ENCODE peak calls at places on chromosomes 3 and 15, in nine cellular contexts. One of them, this sample, is unnamed.

GRCh38 chr3:126113733-126114132 is 29.8 kb upstream of the SLC41A3 start:
- DNase-seq in EH: no peak
- DNase-seq in lower lobe of right lung: no peak
- DNase-seq in brain pericyte: no peak
- DNase-seq in GM12865: peak; percentile 18
- DNase-seq in Jurkat, Clone E6-1: no peak
- DNase-seq in activated B cell treated with CpG ODN at 0.5 μM for 24 hours: peak; percentile 4
- DNase-seq in stromal cell of bone marrow: no peak
- DNase-seq in sciatic nerve: peak; percentile 15
- DNase-seq in this sample: peak; percentile 90

GRCh38 chr15:34847598-34847997 is 52.2 kb upstream of the ACTC1 start:
- DNase-seq in EH: peak; percentile 6
- DNase-seq in lower lobe of right lung: no peak
- DNase-seq in brain pericyte: no peak
- DNase-seq in GM12865: no peak
- DNase-seq in Jurkat, Clone E6-1: no peak
- DNase-seq in activated B cell treated with CpG ODN at 0.5 μM for 24 hours: no peak
- DNase-seq in stromal cell of bone marrow: no peak
- DNase-seq in sciatic nerve: no peak
- DNase-seq in this sample: no peak

GRCh38 chr15:74227968-74228722 is 8.0 kb upstream of the CCDC33 start:
- DNase-seq in EH: no peak
- DNase-seq in lower lobe of right lung: no peak
- DNase-seq in brain pericyte: no peak
- DNase-seq in GM12865: no peak
- DNase-seq in Jurkat, Clone E6-1: no peak
- DNase-seq in activated B cell treated with CpG ODN at 0.5 μM for 24 hours: no peak
- DNase-seq in stromal cell of bone marrow: no peak
- DNase-seq in sciatic nerve: no peak
- DNase-seq in this sample: peak; percentile 68

GRCh38 chr3:60431599-60431958 is 819.7 kb downstream of the FHIT start:
- DNase-seq in EH: no peak
- DNase-seq in lower lobe of right lung: no peak
- DNase-seq in brain pericyte: no peak
- DNase-seq in GM12865: peak; percentile 1
- DNase-seq in Jurkat, Clone E6-1: peak; percentile 18
- DNase-seq in activated B cell treated with CpG ODN at 0.5 μM for 24 hours: no peak
- DNase-seq in stromal cell of bone marrow: peak; percentile 2
- DNase-seq in sciatic nerve: no peak
- DNase-seq in this sample: peak; percentile 3

GRCh38 chr3:35936571-35936970 is 297.2 kb downstream of the ARPP21 start:
- DNase-seq in EH: peak; percentile 71
- DNase-seq in lower lobe of right lung: no peak
- DNase-seq in brain pericyte: no peak
- DNase-seq in GM12865: no peak
- DNase-seq in Jurkat, Clone E6-1: no peak
- DNase-seq in activated B cell treated with CpG ODN at 0.5 μM for 24 hours: no peak
- DNase-seq in stromal cell of bone marrow: no peak
- DNase-seq in sciatic nerve: no peak
- DNase-seq in this sample: no peak

GRCh38 chr3:162544246-162544645 is 1047.6 kb downstream of the OTOL1 start:
- DNase-seq in EH: no peak
- DNase-seq in lower lobe of right lung: no peak
- DNase-seq in brain pericyte: no peak
- DNase-seq in GM12865: no peak
- DNase-seq in Jurkat, Clone E6-1: no peak
- DNase-seq in activated B cell treated with CpG ODN at 0.5 μM for 24 hours: no peak
- DNase-seq in stromal cell of bone marrow: no peak
- DNase-seq in sciatic nerve: no peak
- DNase-seq in this sample: no peak

GRCh38 chr3:129144786-129145185 is 16.1 kb downstream of the ISY1 start:
- DNase-seq in EH: no peak
- DNase-seq in lower lobe of right lung: no peak
- DNase-seq in brain pericyte: no peak
- DNase-seq in GM12865: no peak
- DNase-seq in Jurkat, Clone E6-1: no peak
- DNase-seq in activated B cell treated with CpG ODN at 0.5 μM for 24 hours: no peak
- DNase-seq in stromal cell of bone marrow: no peak
- DNase-seq in sciatic nerve: no peak
- DNase-seq in this sample: no peak

GRCh38 chr3:126067959-126068358 is 16.0 kb downstream of the SLC41A3 start:
- DNase-seq in EH: no peak
- DNase-seq in lower lobe of right lung: no peak
- DNase-seq in brain pericyte: no peak
- DNase-seq in GM12865: no peak
- DNase-seq in Jurkat, Clone E6-1: no peak
- DNase-seq in activated B cell treated with CpG ODN at 0.5 μM for 24 hours: no peak
- DNase-seq in stromal cell of bone marrow: no peak
- DNase-seq in sciatic nerve: no peak
- DNase-seq in this sample: no peak

GRCh38 chr3:150727653-150728502 is 24.2 kb upstream of the ERICH6 start:
- DNase-seq in EH: no peak
- DNase-seq in lower lobe of right lung: no peak
- DNase-seq in brain pericyte: no peak
- DNase-seq in GM12865: no peak
- DNase-seq in Jurkat, Clone E6-1: no peak
- DNase-seq in activated B cell treated with CpG ODN at 0.5 μM for 24 hours: no peak
- DNase-seq in stromal cell of bone marrow: no peak
- DNase-seq in sciatic nerve: no peak
- DNase-seq in this sample: no peak

GRCh38 chr15:56918907-56919707 is 663 bp downstream of the TCF12 start:
- DNase-seq in EH: peak; percentile 75
- DNase-seq in lower lobe of right lung: peak; percentile 73
- DNase-seq in brain pericyte: no peak
- DNase-seq in GM12865: peak; percentile 89
- DNase-seq in Jurkat, Clone E6-1: no peak
- DNase-seq in activated B cell treated with CpG ODN at 0.5 μM for 24 hours: peak; percentile 63
- DNase-seq in stromal cell of bone marrow: peak; percentile 39
- DNase-seq in sciatic nerve: peak; percentile 68
- DNase-seq in this sample: peak; percentile 95

GRCh38 chr3:128482857-128483656 is 9.9 kb downstream of the GATA2 start:
- DNase-seq in EH: peak; percentile 96
- DNase-seq in lower lobe of right lung: peak; percentile 47
- DNase-seq in brain pericyte: no peak
- DNase-seq in GM12865: no peak
- DNase-seq in Jurkat, Clone E6-1: peak; percentile 38
- DNase-seq in activated B cell treated with CpG ODN at 0.5 μM for 24 hours: no peak
- DNase-seq in stromal cell of bone marrow: peak; percentile 18
- DNase-seq in sciatic nerve: no peak
- DNase-seq in this sample: peak; percentile 97

GRCh38 chr3:78754066-78754743 is 1013.6 kb downstream of the ROBO1 start:
- DNase-seq in EH: peak; percentile 75
- DNase-seq in lower lobe of right lung: no peak
- DNase-seq in brain pericyte: no peak
- DNase-seq in GM12865: no peak
- DNase-seq in Jurkat, Clone E6-1: no peak
- DNase-seq in activated B cell treated with CpG ODN at 0.5 μM for 24 hours: no peak
- DNase-seq in stromal cell of bone marrow: peak; percentile 26
- DNase-seq in sciatic nerve: no peak
- DNase-seq in this sample: peak; percentile 72

GRCh38 chr3:27483117-27484001 is 825 bp downstream of the SLC4A7 start:
- DNase-seq in EH: peak; percentile 84
- DNase-seq in lower lobe of right lung: peak; percentile 66
- DNase-seq in brain pericyte: peak; percentile 42
- DNase-seq in GM12865: peak; percentile 85
- DNase-seq in Jurkat, Clone E6-1: peak; percentile 22
- DNase-seq in activated B cell treated with CpG ODN at 0.5 μM for 24 hours: peak; percentile 52
- DNase-seq in stromal cell of bone marrow: peak; percentile 52
- DNase-seq in sciatic nerve: peak; percentile 68
- DNase-seq in this sample: peak; percentile 84

GRCh38 chr15:87144775-87145174 is 1065.1 kb downstream of the AGBL1 start:
- DNase-seq in EH: peak; percentile 70
- DNase-seq in lower lobe of right lung: no peak
- DNase-seq in brain pericyte: no peak
- DNase-seq in GM12865: no peak
- DNase-seq in Jurkat, Clone E6-1: no peak
- DNase-seq in activated B cell treated with CpG ODN at 0.5 μM for 24 hours: no peak
- DNase-seq in stromal cell of bone marrow: peak; percentile 45
- DNase-seq in sciatic nerve: no peak
- DNase-seq in this sample: no peak

GRCh38 chr3:147424325-147424910 is 15.3 kb downstream of the ZIC1 start:
- DNase-seq in EH: no peak
- DNase-seq in lower lobe of right lung: no peak
- DNase-seq in brain pericyte: peak; percentile 83
- DNase-seq in GM12865: no peak
- DNase-seq in Jurkat, Clone E6-1: no peak
- DNase-seq in activated B cell treated with CpG ODN at 0.5 μM for 24 hours: no peak
- DNase-seq in stromal cell of bone marrow: no peak
- DNase-seq in sciatic nerve: no peak
- DNase-seq in this sample: peak; percentile 52

GRCh38 chr3:143634427-143634826 is 213.8 kb downstream of the SLC9A9 start:
- DNase-seq in EH: no peak
- DNase-seq in lower lobe of right lung: no peak
- DNase-seq in brain pericyte: no peak
- DNase-seq in GM12865: no peak
- DNase-seq in Jurkat, Clone E6-1: no peak
- DNase-seq in activated B cell treated with CpG ODN at 0.5 μM for 24 hours: no peak
- DNase-seq in stromal cell of bone marrow: no peak
- DNase-seq in sciatic nerve: no peak
- DNase-seq in this sample: no peak

GRCh38 chr3:49703443-49703927 is 14.1 kb downstream of the RNF123 start:
- DNase-seq in EH: peak; percentile 75
- DNase-seq in lower lobe of right lung: peak; percentile 63
- DNase-seq in brain pericyte: no peak
- DNase-seq in GM12865: peak; percentile 74
- DNase-seq in Jurkat, Clone E6-1: peak; percentile 54
- DNase-seq in activated B cell treated with CpG ODN at 0.5 μM for 24 hours: peak; percentile 54
- DNase-seq in stromal cell of bone marrow: peak; percentile 31
- DNase-seq in sciatic nerve: no peak
- DNase-seq in this sample: peak; percentile 99

GRCh38 chr3:82087958-82088357 is 326.5 kb upstream of the GBE1 start:
- DNase-seq in EH: peak; percentile 78
- DNase-seq in lower lobe of right lung: no peak
- DNase-seq in brain pericyte: no peak
- DNase-seq in GM12865: no peak
- DNase-seq in Jurkat, Clone E6-1: no peak
- DNase-seq in activated B cell treated with CpG ODN at 0.5 μM for 24 hours: no peak
- DNase-seq in stromal cell of bone marrow: peak; percentile 86
- DNase-seq in sciatic nerve: no peak
- DNase-seq in this sample: peak; percentile 77

GRCh38 chr3:131795382-131796085 is 239.3 kb downstream of the CPNE4 start:
- DNase-seq in EH: no peak
- DNase-seq in lower lobe of right lung: no peak
- DNase-seq in brain pericyte: no peak
- DNase-seq in GM12865: peak; percentile 65
- DNase-seq in Jurkat, Clone E6-1: no peak
- DNase-seq in activated B cell treated with CpG ODN at 0.5 μM for 24 hours: no peak
- DNase-seq in stromal cell of bone marrow: no peak
- DNase-seq in sciatic nerve: peak; percentile 54
- DNase-seq in this sample: no peak

GRCh38 chr15:27587810-27588209 is 511.3 kb downstream of the OCA2 start:
- DNase-seq in EH: no peak
- DNase-seq in lower lobe of right lung: no peak
- DNase-seq in brain pericyte: no peak
- DNase-seq in GM12865: no peak
- DNase-seq in Jurkat, Clone E6-1: no peak
- DNase-seq in activated B cell treated with CpG ODN at 0.5 μM for 24 hours: no peak
- DNase-seq in stromal cell of bone marrow: no peak
- DNase-seq in sciatic nerve: no peak
- DNase-seq in this sample: no peak

GRCh38 chr3:33790091-33790490 is 8.3 kb upstream of the PDCD6IP start:
- DNase-seq in EH: no peak
- DNase-seq in lower lobe of right lung: no peak
- DNase-seq in brain pericyte: no peak
- DNase-seq in GM12865: no peak
- DNase-seq in Jurkat, Clone E6-1: no peak
- DNase-seq in activated B cell treated with CpG ODN at 0.5 μM for 24 hours: no peak
- DNase-seq in stromal cell of bone marrow: no peak
- DNase-seq in sciatic nerve: no peak
- DNase-seq in this sample: no peak

GRCh38 chr3:149553781-149554451 is 79.4 kb downstream of the TM4SF4 start:
- DNase-seq in EH: peak; percentile 65
- DNase-seq in lower lobe of right lung: no peak
- DNase-seq in brain pericyte: peak; percentile 65
- DNase-seq in GM12865: no peak
- DNase-seq in Jurkat, Clone E6-1: no peak
- DNase-seq in activated B cell treated with CpG ODN at 0.5 μM for 24 hours: no peak
- DNase-seq in stromal cell of bone marrow: peak; percentile 84
- DNase-seq in sciatic nerve: peak; percentile 77
- DNase-seq in this sample: no peak

This sample was measured in osteoblast.